ENCODE peak calls at places on chromosomes 16 and 17, in seven cellular contexts. One of them, this sample, is unnamed.

GRCh38 chr16:53962041-53962440 is 258.1 kb downstream of the FTO start:
- DNase-seq in H9: no peak
- DNase-seq in immature natural killer cell: no peak
- DNase-seq in mucosa of gallbladder: no peak
- DNase-seq in GM13976: no peak
- DNase-seq in GM12891: no peak
- DNase-seq in anterior cingulate cortex: no peak
- DNase-seq in this sample: no peak

GRCh38 chr16:51884773-51885172 is 662.2 kb downstream of the TOX3 start:
- DNase-seq in H9: no peak
- DNase-seq in immature natural killer cell: no peak
- DNase-seq in mucosa of gallbladder: no peak
- DNase-seq in GM13976: no peak
- DNase-seq in GM12891: no peak
- DNase-seq in anterior cingulate cortex: no peak
- DNase-seq in this sample: no peak

GRCh38 chr17:6544770-6545169 is 11.6 kb downstream of the PITPNM3 start:
- DNase-seq in H9: peak
- DNase-seq in immature natural killer cell: no peak
- DNase-seq in mucosa of gallbladder: no peak
- DNase-seq in GM13976: no peak
- DNase-seq in GM12891: no peak
- DNase-seq in anterior cingulate cortex: no peak
- DNase-seq in this sample: no peak

GRCh38 chr16:49055824-49056545 is 225.7 kb downstream of the CBLN1 start:
- DNase-seq in H9: no peak
- DNase-seq in immature natural killer cell: no peak
- DNase-seq in mucosa of gallbladder: no peak
- DNase-seq in GM13976: no peak
- DNase-seq in GM12891: no peak
- DNase-seq in anterior cingulate cortex: no peak
- DNase-seq in this sample: no peak

GRCh38 chr16:4309833-4310266 is 6.0 kb upstream of the GLIS2 start:
- DNase-seq in H9: peak
- DNase-seq in immature natural killer cell: peak
- DNase-seq in mucosa of gallbladder: peak
- DNase-seq in GM13976: no peak
- DNase-seq in GM12891: no peak
- DNase-seq in anterior cingulate cortex: no peak
- DNase-seq in this sample: no peak

GRCh38 chr16:8575399-8575798 is 14.9 kb downstream of the TMEM114 start:
- DNase-seq in H9: no peak
- DNase-seq in immature natural killer cell: no peak
- DNase-seq in mucosa of gallbladder: no peak
- DNase-seq in GM13976: no peak
- DNase-seq in GM12891: no peak
- DNase-seq in anterior cingulate cortex: no peak
- DNase-seq in this sample: no peak

GRCh38 chr16:1458336-1458976 is 14.1 kb upstream of the CCDC154 start:
- DNase-seq in H9: no peak
- DNase-seq in immature natural killer cell: no peak
- DNase-seq in mucosa of gallbladder: no peak
- DNase-seq in GM13976: peak
- DNase-seq in GM12891: no peak
- DNase-seq in anterior cingulate cortex: no peak
- DNase-seq in this sample: no peak

GRCh38 chr17:18981642-18982424 is 22.7 kb downstream of the FAM83G start:
- DNase-seq in H9: no peak
- DNase-seq in immature natural killer cell: no peak
- DNase-seq in mucosa of gallbladder: peak
- DNase-seq in GM13976: no peak
- DNase-seq in GM12891: no peak
- DNase-seq in anterior cingulate cortex: no peak
- DNase-seq in this sample: no peak

GRCh38 chr16:47727131-47727530 is 266.0 kb downstream of the PHKB start:
- DNase-seq in H9: no peak
- DNase-seq in immature natural killer cell: no peak
- DNase-seq in mucosa of gallbladder: no peak
- DNase-seq in GM13976: no peak
- DNase-seq in GM12891: no peak
- DNase-seq in anterior cingulate cortex: no peak
- DNase-seq in this sample: no peak

GRCh38 chr16:52553322-52553721 is 6.4 kb upstream of the TOX3 start:
- DNase-seq in H9: no peak
- DNase-seq in immature natural killer cell: no peak
- DNase-seq in mucosa of gallbladder: no peak
- DNase-seq in GM13976: no peak
- DNase-seq in GM12891: no peak
- DNase-seq in anterior cingulate cortex: no peak
- DNase-seq in this sample: no peak

GRCh38 chr17:74751210-74751529 is 2.7 kb downstream of the NHERF1 start:
- DNase-seq in H9: no peak
- DNase-seq in immature natural killer cell: no peak
- DNase-seq in mucosa of gallbladder: no peak
- DNase-seq in GM13976: no peak
- DNase-seq in GM12891: no peak
- DNase-seq in anterior cingulate cortex: no peak
- DNase-seq in this sample: no peak

GRCh38 chr17:77203846-77204245 is 63.1 kb downstream of the SEC14L1 start:
- DNase-seq in H9: no peak
- DNase-seq in immature natural killer cell: no peak
- DNase-seq in mucosa of gallbladder: no peak
- DNase-seq in GM13976: no peak
- DNase-seq in GM12891: no peak
- DNase-seq in anterior cingulate cortex: no peak
- DNase-seq in this sample: no peak

GRCh38 chr17:49557204-49558024 is 18.3 kb upstream of the NXPH3 start:
- DNase-seq in H9: peak
- DNase-seq in immature natural killer cell: peak
- DNase-seq in mucosa of gallbladder: no peak
- DNase-seq in GM13976: peak
- DNase-seq in GM12891: no peak
- DNase-seq in anterior cingulate cortex: no peak
- DNase-seq in this sample: no peak

GRCh38 chr17:31388770-31389672 is 2.5 kb upstream of the RAB11FIP4 start:
- DNase-seq in H9: peak
- DNase-seq in immature natural killer cell: peak
- DNase-seq in mucosa of gallbladder: no peak
- DNase-seq in GM13976: peak
- DNase-seq in GM12891: peak
- DNase-seq in anterior cingulate cortex: peak
- DNase-seq in this sample: peak

GRCh38 chr17:79081571-79082276 is 7.1 kb downstream of the ENGASE start:
- DNase-seq in H9: no peak
- DNase-seq in immature natural killer cell: no peak
- DNase-seq in mucosa of gallbladder: no peak
- DNase-seq in GM13976: no peak
- DNase-seq in GM12891: no peak
- DNase-seq in anterior cingulate cortex: no peak
- DNase-seq in this sample: no peak

GRCh38 chr17:61504697-61505096 is 52.5 kb downstream of the TBX4 start:
- DNase-seq in H9: no peak
- DNase-seq in immature natural killer cell: no peak
- DNase-seq in mucosa of gallbladder: no peak
- DNase-seq in GM13976: no peak
- DNase-seq in GM12891: no peak
- DNase-seq in anterior cingulate cortex: no peak
- DNase-seq in this sample: no peak

GRCh38 chr16:27611340-27611739 is 61.4 kb downstream of the KATNIP start:
- DNase-seq in H9: no peak
- DNase-seq in immature natural killer cell: no peak
- DNase-seq in mucosa of gallbladder: no peak
- DNase-seq in GM13976: no peak
- DNase-seq in GM12891: no peak
- DNase-seq in anterior cingulate cortex: no peak
- DNase-seq in this sample: no peak

GRCh38 chr17:77386502-77387192 is 245.9 kb downstream of the SEC14L1 start:
- DNase-seq in H9: no peak
- DNase-seq in immature natural killer cell: no peak
- DNase-seq in mucosa of gallbladder: no peak
- DNase-seq in GM13976: no peak
- DNase-seq in GM12891: no peak
- DNase-seq in anterior cingulate cortex: no peak
- DNase-seq in this sample: no peak

GRCh38 chr17:17605747-17606083 is 14.2 kb upstream of the PEMT start:
- DNase-seq in H9: no peak
- DNase-seq in immature natural killer cell: no peak
- DNase-seq in mucosa of gallbladder: no peak
- DNase-seq in GM13976: no peak
- DNase-seq in GM12891: no peak
- DNase-seq in anterior cingulate cortex: no peak
- DNase-seq in this sample: no peak

GRCh38 chr16:81366316-81366932 is 51.7 kb downstream of the GAN start:
- DNase-seq in H9: no peak
- DNase-seq in immature natural killer cell: peak
- DNase-seq in mucosa of gallbladder: no peak
- DNase-seq in GM13976: peak
- DNase-seq in GM12891: peak
- DNase-seq in anterior cingulate cortex: no peak
- DNase-seq in this sample: no peak

GRCh38 chr17:73257516-73257915 is 4.2 kb downstream of the CPSF4L start:
- DNase-seq in H9: no peak
- DNase-seq in immature natural killer cell: no peak
- DNase-seq in mucosa of gallbladder: no peak
- DNase-seq in GM13976: no peak
- DNase-seq in GM12891: no peak
- DNase-seq in anterior cingulate cortex: no peak
- DNase-seq in this sample: no peak

GRCh38 chr17:76772842-76773521 is 35.1 kb downstream of the MFSD11 start:
- DNase-seq in H9: no peak
- DNase-seq in immature natural killer cell: peak
- DNase-seq in mucosa of gallbladder: no peak
- DNase-seq in GM13976: no peak
- DNase-seq in GM12891: no peak
- DNase-seq in anterior cingulate cortex: no peak
- DNase-seq in this sample: no peak

GRCh38 chr17:41676058-41676419 is 12.6 kb upstream of the EIF1 start:
- DNase-seq in H9: no peak
- DNase-seq in immature natural killer cell: no peak
- DNase-seq in mucosa of gallbladder: no peak
- DNase-seq in GM13976: no peak
- DNase-seq in GM12891: no peak
- DNase-seq in anterior cingulate cortex: no peak
- DNase-seq in this sample: no peak